ENCODE peak calls at places on chromosomes 6 and 20, in five cellular contexts. E, L, F, U and C are unnamed samples.
A peak's percentile ranks its signal among the peaks of the same experiment; 100 is the strongest.

GRCh38 chr6:166772518-166772917 is 145.5 kb upstream of the RPS6KA2 start:
- DNase-seq in L (no peak), F (no peak), E (no peak), U (no peak), C (no peak)

GRCh38 chr6:142112451-142113061 is 20.2 kb upstream of the GJE1 start:
- DNase-seq in E (peak; percentile 89), F (no peak), L (no peak), U (peak; percentile 67), C (peak; percentile 83)

GRCh38 chr6:43093361-43094289 is 17.5 kb downstream of the PTK7 start:
- DNase-seq in L (no peak), E (no peak), U (no peak), F (no peak), C (no peak)

GRCh38 chr6:56245903-56246351 is 1.5 kb downstream of the COL21A1 start:
- DNase-seq in L (no peak), E (no peak), F (no peak), U (no peak), C (peak; percentile 77)

GRCh38 chr6:144417686-144418085 is 132.6 kb downstream of the UTRN start:
- DNase-seq in F (no peak), E (no peak), U (no peak), L (no peak), C (no peak)

GRCh38 chr6:70820778-70821177 is 136.1 kb downstream of the B3GAT2 start:
- DNase-seq in E (no peak), U (no peak), L (no peak), F (no peak), C (no peak)

GRCh38 chr6:33843696-33844121 is 39.9 kb upstream of the MLN start:
- DNase-seq in L (no peak), F (no peak), E (no peak), U (no peak), C (peak; percentile 52)

GRCh38 chr20:10047427-10047826 is 12.6 kb downstream of the ANKEF1 start:
- DNase-seq in L (no peak), F (no peak), E (peak; percentile 60), U (no peak), C (peak; percentile 58)

GRCh38 chr6:21587925-21588811 is 5.4 kb upstream of the SOX4 start:
- DNase-seq in E (peak; percentile 84), F (peak; percentile 89), U (peak; percentile 72), L (peak; percentile 80), C (peak; percentile 73)

GRCh38 chr6:151493495-151494234 is at the start of gene CCDC170:
- DNase-seq in L (peak; percentile 58), F (peak; percentile 92), U (peak; percentile 83), E (peak; percentile 73), C (peak; percentile 35)

GRCh38 chr6:14658909-14659561 is 541.5 kb downstream of the CD83 start:
- DNase-seq in L (no peak), E (no peak), F (no peak), U (no peak), C (no peak)

GRCh38 chr20:23959054-23959453 is 29.5 kb downstream of the GGTLC1 start:
- DNase-seq in F (no peak), E (no peak), L (no peak), U (no peak), C (no peak)

GRCh38 chr20:44606725-44607441 is 24.5 kb downstream of the PKIG start:
- DNase-seq in U (no peak), E (no peak), L (no peak), F (no peak), C (no peak)

GRCh38 chr6:153553627-153554026 is 422.5 kb upstream of the RGS17 start:
- DNase-seq in E (peak; percentile 72), L (no peak), U (no peak), F (no peak), C (peak; percentile 76)

GRCh38 chr6:34151321-34152041 is 5.6 kb upstream of the GRM4 start:
- DNase-seq in E (peak; percentile 39), L (no peak), F (no peak), U (no peak), C (no peak)

GRCh38 chr6:133631421-133631820 is 257.5 kb upstream of the TCF21 start:
- DNase-seq in U (no peak), F (no peak), L (no peak), E (no peak), C (no peak)

GRCh38 chr6:2141644-2142290 is 103.6 kb downstream of the GMDS start:
- DNase-seq in E (no peak), U (no peak), L (no peak), F (no peak), C (no peak)

GRCh38 chr6:125165256-125165655 is 11.7 kb downstream of the TPD52L1 start:
- DNase-seq in E (no peak), L (no peak), F (no peak), U (no peak), C (no peak)

GRCh38 chr6:15818044-15818443 is 155.2 kb upstream of the DTNBP1 start:
- DNase-seq in U (no peak), E (no peak), L (no peak), F (no peak), C (no peak)

GRCh38 chr6:156984178-156984738 is 207.1 kb downstream of the ARID1B start:
- DNase-seq in E (no peak), U (no peak), L (no peak), F (no peak), C (no peak)

GRCh38 chr6:57198926-57199636 is 23.0 kb downstream of the RAB23 start:
- DNase-seq in F (peak; percentile 45), E (no peak), L (no peak), U (no peak), C (no peak)

GRCh38 chr6:155527443-155527842 is 71.8 kb upstream of the NOX3 start:
- DNase-seq in L (no peak), U (no peak), F (no peak), E (no peak), C (no peak)

GRCh38 chr6:25637211-25637610 is 14.8 kb upstream of the SCGN start:
- DNase-seq in L (no peak), E (no peak), U (no peak), F (no peak), C (no peak)

GRCh38 chr6:106702046-106702445 is 72.7 kb downstream of the QRSL1 start:
- DNase-seq in U (no peak), E (no peak), L (no peak), F (no peak), C (no peak)

GRCh38 chr6:26339612-26340011 is 25.4 kb upstream of the BTN3A2 start:
- DNase-seq in E (no peak), F (no peak), L (no peak), U (no peak), C (no peak)

GRCh38 chr20:1397710-1398109 is 4.9 kb upstream of the FKBP1A start:
- DNase-seq in L (no peak), F (no peak), E (no peak), U (no peak), C (no peak)

GRCh38 chr20:58669287-58670006 is 18.4 kb downstream of the STX16 start:
- DNase-seq in L (no peak), F (no peak), E (peak; percentile 67), U (no peak), C (no peak)

GRCh38 chr6:85460951-85461805 is 11.3 kb downstream of the NT5E start:
- DNase-seq in L (no peak), F (no peak), U (no peak), E (no peak), C (no peak)

GRCh38 chr20:17969276-17969883 is 562 bp downstream of the MGME1 start:
- DNase-seq in F (no peak), E (peak; percentile 75), L (no peak), U (peak; percentile 55), C (peak; percentile 68)

GRCh38 chr6:99111590-99111989 is 163.8 kb upstream of the FBXL4 start:
- DNase-seq in F (no peak), E (no peak), L (no peak), U (no peak), C (no peak)

GRCh38 chr6:76230711-76231110 is 158.2 kb upstream of the IMPG1 start:
- DNase-seq in E (no peak), L (no peak), F (no peak), U (no peak), C (no peak)

GRCh38 chr6:146805546-146806325 is 207.0 kb downstream of the ADGB start:
- DNase-seq in E (no peak), U (no peak), L (no peak), F (no peak), C (no peak)

GRCh38 chr20:40493071-40493470 is 196.0 kb downstream of the MAFB start:
- DNase-seq in U (peak; percentile 80), L (no peak), F (peak; percentile 65), E (no peak), C (peak; percentile 14)

GRCh38 chr20:49345538-49345937 is 67.7 kb upstream of the ZNFX1 start:
- DNase-seq in L (no peak), E (no peak), U (no peak), F (no peak), C (peak; percentile 72)
- H3K4me3 ChIP-seq in L (no peak overlapping the region), E (no peak overlapping the region), U (no peak overlapping the region), F (no peak overlapping the region), C (peak overlapping the region; percentile 9)

GRCh38 chr6:31836676-31837611 is 9.4 kb downstream of the HSPA1B start:
- DNase-seq in E (no peak), L (no peak), U (no peak), F (no peak), C (no peak)
- TF ChIP-seq CTCF in E (no peak), L (no peak), U (no peak), F (no peak), C (no peak)

DNA sequence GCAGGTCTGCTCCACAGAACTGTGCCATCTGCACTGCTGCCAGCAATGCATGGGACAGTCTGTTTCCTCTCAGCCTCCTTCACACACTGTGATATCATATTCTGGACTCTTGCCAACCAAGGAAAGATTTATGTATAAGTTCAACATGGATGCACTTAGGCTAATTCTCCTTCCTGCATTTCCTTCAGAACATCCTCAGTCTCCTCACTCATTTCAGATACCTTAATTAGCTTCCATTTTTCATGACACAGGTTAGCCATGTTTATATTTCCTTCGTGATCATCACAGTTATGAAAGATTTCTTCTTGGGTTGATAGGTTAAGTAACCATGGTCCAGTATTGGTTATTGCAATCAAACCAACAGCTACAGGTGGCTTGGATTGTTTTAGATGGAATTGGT is 46.4 kb upstream of the DDR1 start:
- DNase-seq in U (no peak), L (no peak), E (no peak), F (no peak), C (peak; percentile 78)
- H3K4me1 ChIP-seq in U (peaks cover 17% of the 10 kb centered on the region), L (peaks cover 8% of the 10 kb centered on the region), E (peaks cover 18% of the 10 kb centered on the region), F (no peaks in the 10 kb centered on the region), C (peaks cover under 1% of the 10 kb centered on the region)

DNA sequence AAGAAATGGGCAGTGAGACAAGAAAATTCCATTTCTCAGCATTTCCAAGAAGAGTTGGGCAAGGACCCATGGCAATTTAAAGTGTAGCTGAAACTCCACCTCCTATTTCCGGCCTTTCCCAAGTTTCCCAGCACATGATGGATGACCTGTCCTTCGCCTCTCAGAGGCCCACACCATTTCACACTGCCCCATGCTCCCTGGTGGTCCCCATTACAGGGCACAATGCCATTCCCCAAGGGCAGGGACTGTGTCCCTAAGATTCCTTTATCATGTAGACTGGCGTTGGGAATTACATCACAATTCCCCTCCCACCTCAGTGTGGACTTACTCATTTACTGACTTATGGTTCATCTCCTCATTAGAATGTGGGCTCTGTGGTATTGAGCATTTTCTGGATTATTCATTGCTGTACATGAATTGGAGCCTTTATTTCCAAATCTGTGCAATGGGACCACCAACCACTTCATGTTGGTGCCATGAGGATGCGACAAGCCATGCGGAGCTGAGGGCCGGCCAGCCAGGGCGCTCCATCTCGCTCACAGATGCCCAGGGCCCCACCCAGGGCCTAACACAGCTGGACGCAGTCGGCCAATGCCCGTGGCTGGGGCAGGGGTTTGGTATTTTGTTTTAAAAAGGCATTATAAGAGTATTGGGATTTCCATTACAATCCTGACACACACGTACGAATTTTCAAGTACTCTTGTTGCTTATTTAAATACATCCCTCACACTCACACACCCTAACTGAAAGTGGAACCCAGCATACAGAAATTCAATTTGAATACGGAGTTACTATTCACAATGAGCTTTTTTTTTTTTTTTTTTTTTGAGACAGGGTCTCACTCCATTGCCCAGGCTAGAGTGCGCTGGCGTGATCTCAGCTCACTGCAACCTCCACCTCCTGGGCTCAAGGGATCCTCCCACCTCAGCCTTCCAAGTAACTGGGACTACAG is 5.4 kb downstream of the ACSS1 start:
- DNase-seq in U (no peak), E (no peak), L (no peak), F (no peak), C (no peak)
- H3K4me3 ChIP-seq in U (no peak overlapping the region), E (no peak overlapping the region), L (no peak overlapping the region), F (no peak overlapping the region), C (no peak overlapping the region)